ENCODE peak calls at places on chromosomes 2 and 18, in nine cellular contexts. One of them, this sample, is unnamed.

GRCh38 chr2:69119541-69119940 is 106.6 kb downstream of the ANTXR1 start:
- DNase-seq in stimulated activated CD4-positive, alpha-beta T cell treated with anti-CD3 and anti-CD28 coated beads, Interleukin-1b, Interleukin-23, amount 100 ng/mL, for 24 hours: no peak
- DNase-seq in hepatocyte: no peak
- DNase-seq in NCI-H460: no peak
- DNase-seq in effector memory CD4-positive, alpha-beta T cell: no peak
- DNase-seq in T1000: no peak
- DNase-seq in SK-MEL-5: no peak
- DNase-seq in activated CD8-positive, alpha-beta memory T cell treated with anti-CD3 and anti-CD28 coated beads, Interleukin-2, amount 50 U/mL, for 48 hours: no peak
- DNase-seq in fibroblast of the aortic adventitia: no peak
- DNase-seq in this sample: no peak

GRCh38 chr2:212646698-212647097 is 108.1 kb upstream of the ERBB4 start:
- DNase-seq in stimulated activated CD4-positive, alpha-beta T cell treated with anti-CD3 and anti-CD28 coated beads, Interleukin-1b, Interleukin-23, amount 100 ng/mL, for 24 hours: no peak
- DNase-seq in effector memory CD4-positive, alpha-beta T cell: no peak
- DNase-seq in fibroblast of the aortic adventitia: peak
- DNase-seq in NCI-H460: no peak
- DNase-seq in SK-MEL-5: no peak
- DNase-seq in hepatocyte: no peak
- DNase-seq in activated CD8-positive, alpha-beta memory T cell treated with anti-CD3 and anti-CD28 coated beads, Interleukin-2, amount 50 U/mL, for 48 hours: no peak
- DNase-seq in T1000: peak
- DNase-seq in this sample: no peak

GRCh38 chr2:38121481-38121880 is 45.5 kb upstream of the CYP1B1 start:
- DNase-seq in activated CD8-positive, alpha-beta memory T cell treated with anti-CD3 and anti-CD28 coated beads, Interleukin-2, amount 50 U/mL, for 48 hours: no peak
- DNase-seq in stimulated activated CD4-positive, alpha-beta T cell treated with anti-CD3 and anti-CD28 coated beads, Interleukin-1b, Interleukin-23, amount 100 ng/mL, for 24 hours: no peak
- DNase-seq in effector memory CD4-positive, alpha-beta T cell: no peak
- DNase-seq in hepatocyte: no peak
- DNase-seq in T1000: no peak
- DNase-seq in NCI-H460: no peak
- DNase-seq in fibroblast of the aortic adventitia: no peak
- DNase-seq in SK-MEL-5: no peak
- DNase-seq in this sample: no peak

GRCh38 chr2:1744446-1745170 is at the start of gene PXDN:
- DNase-seq in fibroblast of the aortic adventitia: peak
- DNase-seq in activated CD8-positive, alpha-beta memory T cell treated with anti-CD3 and anti-CD28 coated beads, Interleukin-2, amount 50 U/mL, for 48 hours: peak
- DNase-seq in SK-MEL-5: no peak
- DNase-seq in hepatocyte: peak
- DNase-seq in T1000: peak
- DNase-seq in NCI-H460: no peak
- DNase-seq in stimulated activated CD4-positive, alpha-beta T cell treated with anti-CD3 and anti-CD28 coated beads, Interleukin-1b, Interleukin-23, amount 100 ng/mL, for 24 hours: no peak
- DNase-seq in effector memory CD4-positive, alpha-beta T cell: no peak
- DNase-seq in this sample: peak

GRCh38 chr18:36023336-36023735 is 44.0 kb downstream of the RPRD1A start:
- DNase-seq in T1000: no peak
- DNase-seq in activated CD8-positive, alpha-beta memory T cell treated with anti-CD3 and anti-CD28 coated beads, Interleukin-2, amount 50 U/mL, for 48 hours: no peak
- DNase-seq in SK-MEL-5: peak
- DNase-seq in NCI-H460: no peak
- DNase-seq in fibroblast of the aortic adventitia: no peak
- DNase-seq in effector memory CD4-positive, alpha-beta T cell: no peak
- DNase-seq in stimulated activated CD4-positive, alpha-beta T cell treated with anti-CD3 and anti-CD28 coated beads, Interleukin-1b, Interleukin-23, amount 100 ng/mL, for 24 hours: no peak
- DNase-seq in hepatocyte: no peak
- DNase-seq in this sample: no peak

GRCh38 chr2:16763493-16763899 is 97.9 kb upstream of the CYRIA start:
- DNase-seq in SK-MEL-5: no peak
- DNase-seq in NCI-H460: no peak
- DNase-seq in T1000: no peak
- DNase-seq in fibroblast of the aortic adventitia: no peak
- DNase-seq in stimulated activated CD4-positive, alpha-beta T cell treated with anti-CD3 and anti-CD28 coated beads, Interleukin-1b, Interleukin-23, amount 100 ng/mL, for 24 hours: no peak
- DNase-seq in hepatocyte: peak
- DNase-seq in effector memory CD4-positive, alpha-beta T cell: no peak
- DNase-seq in activated CD8-positive, alpha-beta memory T cell treated with anti-CD3 and anti-CD28 coated beads, Interleukin-2, amount 50 U/mL, for 48 hours: no peak
- DNase-seq in this sample: no peak

GRCh38 chr2:241882090-241882625 is 12.6 kb downstream of the RTP5 start:
- DNase-seq in effector memory CD4-positive, alpha-beta T cell: no peak
- DNase-seq in stimulated activated CD4-positive, alpha-beta T cell treated with anti-CD3 and anti-CD28 coated beads, Interleukin-1b, Interleukin-23, amount 100 ng/mL, for 24 hours: peak
- DNase-seq in NCI-H460: peak
- DNase-seq in hepatocyte: no peak
- DNase-seq in activated CD8-positive, alpha-beta memory T cell treated with anti-CD3 and anti-CD28 coated beads, Interleukin-2, amount 50 U/mL, for 48 hours: peak
- DNase-seq in SK-MEL-5: peak
- DNase-seq in T1000: no peak
- DNase-seq in fibroblast of the aortic adventitia: no peak
- DNase-seq in this sample: no peak

GRCh38 chr2:31379747-31380146 is 34.8 kb downstream of the XDH start:
- DNase-seq in T1000: no peak
- DNase-seq in NCI-H460: no peak
- DNase-seq in activated CD8-positive, alpha-beta memory T cell treated with anti-CD3 and anti-CD28 coated beads, Interleukin-2, amount 50 U/mL, for 48 hours: no peak
- DNase-seq in SK-MEL-5: no peak
- DNase-seq in hepatocyte: no peak
- DNase-seq in effector memory CD4-positive, alpha-beta T cell: no peak
- DNase-seq in stimulated activated CD4-positive, alpha-beta T cell treated with anti-CD3 and anti-CD28 coated beads, Interleukin-1b, Interleukin-23, amount 100 ng/mL, for 24 hours: no peak
- DNase-seq in fibroblast of the aortic adventitia: no peak
- DNase-seq in this sample: no peak

GRCh38 chr2:240818543-240819403 is 1.2 kb downstream of the KIF1A start:
- DNase-seq in T1000: no peak
- DNase-seq in activated CD8-positive, alpha-beta memory T cell treated with anti-CD3 and anti-CD28 coated beads, Interleukin-2, amount 50 U/mL, for 48 hours: peak
- DNase-seq in stimulated activated CD4-positive, alpha-beta T cell treated with anti-CD3 and anti-CD28 coated beads, Interleukin-1b, Interleukin-23, amount 100 ng/mL, for 24 hours: no peak
- DNase-seq in fibroblast of the aortic adventitia: no peak
- DNase-seq in SK-MEL-5: no peak
- DNase-seq in effector memory CD4-positive, alpha-beta T cell: no peak
- DNase-seq in NCI-H460: no peak
- DNase-seq in hepatocyte: peak
- DNase-seq in this sample: no peak

GRCh38 chr18:58887613-58887963 is 22.9 kb downstream of the ZNF532 start:
- DNase-seq in T1000: no peak
- DNase-seq in stimulated activated CD4-positive, alpha-beta T cell treated with anti-CD3 and anti-CD28 coated beads, Interleukin-1b, Interleukin-23, amount 100 ng/mL, for 24 hours: no peak
- DNase-seq in fibroblast of the aortic adventitia: peak
- DNase-seq in NCI-H460: no peak
- DNase-seq in hepatocyte: no peak
- DNase-seq in SK-MEL-5: peak
- DNase-seq in activated CD8-positive, alpha-beta memory T cell treated with anti-CD3 and anti-CD28 coated beads, Interleukin-2, amount 50 U/mL, for 48 hours: no peak
- DNase-seq in effector memory CD4-positive, alpha-beta T cell: no peak
- DNase-seq in this sample: no peak

GRCh38 chr2:667332-668000 is 9.7 kb downstream of the TMEM18 start:
- DNase-seq in NCI-H460: peak
- DNase-seq in SK-MEL-5: peak
- DNase-seq in effector memory CD4-positive, alpha-beta T cell: no peak
- DNase-seq in stimulated activated CD4-positive, alpha-beta T cell treated with anti-CD3 and anti-CD28 coated beads, Interleukin-1b, Interleukin-23, amount 100 ng/mL, for 24 hours: no peak
- DNase-seq in hepatocyte: peak
- DNase-seq in T1000: no peak
- DNase-seq in fibroblast of the aortic adventitia: peak
- DNase-seq in activated CD8-positive, alpha-beta memory T cell treated with anti-CD3 and anti-CD28 coated beads, Interleukin-2, amount 50 U/mL, for 48 hours: no peak
- DNase-seq in this sample: no peak

GRCh38 chr2:200086911-200087310 is 131.5 kb downstream of the MAIP1 start:
- DNase-seq in effector memory CD4-positive, alpha-beta T cell: no peak
- DNase-seq in fibroblast of the aortic adventitia: no peak
- DNase-seq in SK-MEL-5: no peak
- DNase-seq in T1000: no peak
- DNase-seq in activated CD8-positive, alpha-beta memory T cell treated with anti-CD3 and anti-CD28 coated beads, Interleukin-2, amount 50 U/mL, for 48 hours: no peak
- DNase-seq in NCI-H460: no peak
- DNase-seq in stimulated activated CD4-positive, alpha-beta T cell treated with anti-CD3 and anti-CD28 coated beads, Interleukin-1b, Interleukin-23, amount 100 ng/mL, for 24 hours: no peak
- DNase-seq in hepatocyte: peak
- DNase-seq in this sample: no peak

GRCh38 chr2:192288290-192288689 is 93.6 kb upstream of the TMEFF2 start:
- DNase-seq in T1000: no peak
- DNase-seq in SK-MEL-5: no peak
- DNase-seq in hepatocyte: peak
- DNase-seq in NCI-H460: no peak
- DNase-seq in activated CD8-positive, alpha-beta memory T cell treated with anti-CD3 and anti-CD28 coated beads, Interleukin-2, amount 50 U/mL, for 48 hours: no peak
- DNase-seq in fibroblast of the aortic adventitia: no peak
- DNase-seq in effector memory CD4-positive, alpha-beta T cell: no peak
- DNase-seq in stimulated activated CD4-positive, alpha-beta T cell treated with anti-CD3 and anti-CD28 coated beads, Interleukin-1b, Interleukin-23, amount 100 ng/mL, for 24 hours: no peak
- DNase-seq in this sample: no peak

GRCh38 chr2:154952346-154953010 is 254.0 kb downstream of the KCNJ3 start:
- DNase-seq in T1000: no peak
- DNase-seq in stimulated activated CD4-positive, alpha-beta T cell treated with anti-CD3 and anti-CD28 coated beads, Interleukin-1b, Interleukin-23, amount 100 ng/mL, for 24 hours: no peak
- DNase-seq in activated CD8-positive, alpha-beta memory T cell treated with anti-CD3 and anti-CD28 coated beads, Interleukin-2, amount 50 U/mL, for 48 hours: no peak
- DNase-seq in hepatocyte: no peak
- DNase-seq in effector memory CD4-positive, alpha-beta T cell: no peak
- DNase-seq in SK-MEL-5: no peak
- DNase-seq in fibroblast of the aortic adventitia: no peak
- DNase-seq in NCI-H460: no peak
- DNase-seq in this sample: no peak

GRCh38 chr18:36419913-36420531 is 122.5 kb downstream of the FHOD3 start:
- DNase-seq in activated CD8-positive, alpha-beta memory T cell treated with anti-CD3 and anti-CD28 coated beads, Interleukin-2, amount 50 U/mL, for 48 hours: no peak
- DNase-seq in NCI-H460: peak
- DNase-seq in stimulated activated CD4-positive, alpha-beta T cell treated with anti-CD3 and anti-CD28 coated beads, Interleukin-1b, Interleukin-23, amount 100 ng/mL, for 24 hours: no peak
- DNase-seq in effector memory CD4-positive, alpha-beta T cell: no peak
- DNase-seq in fibroblast of the aortic adventitia: peak
- DNase-seq in hepatocyte: peak
- DNase-seq in T1000: no peak
- DNase-seq in SK-MEL-5: peak
- DNase-seq in this sample: no peak

GRCh38 chr2:31233741-31234689 is at the start of gene EHD3:
- DNase-seq in effector memory CD4-positive, alpha-beta T cell: peak
- DNase-seq in activated CD8-positive, alpha-beta memory T cell treated with anti-CD3 and anti-CD28 coated beads, Interleukin-2, amount 50 U/mL, for 48 hours: peak
- DNase-seq in fibroblast of the aortic adventitia: peak
- DNase-seq in NCI-H460: peak
- DNase-seq in stimulated activated CD4-positive, alpha-beta T cell treated with anti-CD3 and anti-CD28 coated beads, Interleukin-1b, Interleukin-23, amount 100 ng/mL, for 24 hours: peak
- DNase-seq in hepatocyte: peak
- DNase-seq in SK-MEL-5: peak
- DNase-seq in T1000: peak
- DNase-seq in this sample: peak

GRCh38 chr2:199439542-199439941 is 18.2 kb downstream of the SATB2 start:
- DNase-seq in activated CD8-positive, alpha-beta memory T cell treated with anti-CD3 and anti-CD28 coated beads, Interleukin-2, amount 50 U/mL, for 48 hours: no peak
- DNase-seq in SK-MEL-5: no peak
- DNase-seq in hepatocyte: no peak
- DNase-seq in effector memory CD4-positive, alpha-beta T cell: no peak
- DNase-seq in fibroblast of the aortic adventitia: no peak
- DNase-seq in NCI-H460: no peak
- DNase-seq in stimulated activated CD4-positive, alpha-beta T cell treated with anti-CD3 and anti-CD28 coated beads, Interleukin-1b, Interleukin-23, amount 100 ng/mL, for 24 hours: no peak
- DNase-seq in T1000: no peak
- DNase-seq in this sample: no peak

GRCh38 chr2:177772529-177772928 is 300.0 kb downstream of the PDE11A start:
- DNase-seq in NCI-H460: no peak
- DNase-seq in T1000: no peak
- DNase-seq in hepatocyte: peak
- DNase-seq in stimulated activated CD4-positive, alpha-beta T cell treated with anti-CD3 and anti-CD28 coated beads, Interleukin-1b, Interleukin-23, amount 100 ng/mL, for 24 hours: no peak
- DNase-seq in activated CD8-positive, alpha-beta memory T cell treated with anti-CD3 and anti-CD28 coated beads, Interleukin-2, amount 50 U/mL, for 48 hours: no peak
- DNase-seq in SK-MEL-5: peak
- DNase-seq in fibroblast of the aortic adventitia: peak
- DNase-seq in effector memory CD4-positive, alpha-beta T cell: no peak
- DNase-seq in this sample: no peak

GRCh38 chr18:55404136-55404810 is 183.7 kb downstream of the TCF4 start:
- DNase-seq in fibroblast of the aortic adventitia: no peak
- DNase-seq in effector memory CD4-positive, alpha-beta T cell: no peak
- DNase-seq in hepatocyte: no peak
- DNase-seq in activated CD8-positive, alpha-beta memory T cell treated with anti-CD3 and anti-CD28 coated beads, Interleukin-2, amount 50 U/mL, for 48 hours: no peak
- DNase-seq in SK-MEL-5: no peak
- DNase-seq in T1000: no peak
- DNase-seq in NCI-H460: no peak
- DNase-seq in stimulated activated CD4-positive, alpha-beta T cell treated with anti-CD3 and anti-CD28 coated beads, Interleukin-1b, Interleukin-23, amount 100 ng/mL, for 24 hours: no peak
- DNase-seq in this sample: no peak

GRCh38 chr2:173664520-173664919 is 300.7 kb downstream of the SP3 start:
- DNase-seq in fibroblast of the aortic adventitia: no peak
- DNase-seq in stimulated activated CD4-positive, alpha-beta T cell treated with anti-CD3 and anti-CD28 coated beads, Interleukin-1b, Interleukin-23, amount 100 ng/mL, for 24 hours: no peak
- DNase-seq in T1000: no peak
- DNase-seq in SK-MEL-5: no peak
- DNase-seq in NCI-H460: no peak
- DNase-seq in hepatocyte: no peak
- DNase-seq in activated CD8-positive, alpha-beta memory T cell treated with anti-CD3 and anti-CD28 coated beads, Interleukin-2, amount 50 U/mL, for 48 hours: no peak
- DNase-seq in effector memory CD4-positive, alpha-beta T cell: no peak
- DNase-seq in this sample: no peak

GRCh38 chr2:238720232-238720672 is 127.6 kb upstream of the TWIST2 start:
- DNase-seq in hepatocyte: peak
- DNase-seq in activated CD8-positive, alpha-beta memory T cell treated with anti-CD3 and anti-CD28 coated beads, Interleukin-2, amount 50 U/mL, for 48 hours: peak
- DNase-seq in fibroblast of the aortic adventitia: peak
- DNase-seq in SK-MEL-5: peak
- DNase-seq in effector memory CD4-positive, alpha-beta T cell: no peak
- DNase-seq in T1000: peak
- DNase-seq in stimulated activated CD4-positive, alpha-beta T cell treated with anti-CD3 and anti-CD28 coated beads, Interleukin-1b, Interleukin-23, amount 100 ng/mL, for 24 hours: peak
- DNase-seq in NCI-H460: peak
- DNase-seq in this sample: peak

GRCh38 chr2:225765845-225766244 is 366.3 kb downstream of the NYAP2 start:
- DNase-seq in effector memory CD4-positive, alpha-beta T cell: no peak
- DNase-seq in activated CD8-positive, alpha-beta memory T cell treated with anti-CD3 and anti-CD28 coated beads, Interleukin-2, amount 50 U/mL, for 48 hours: no peak
- DNase-seq in hepatocyte: no peak
- DNase-seq in fibroblast of the aortic adventitia: no peak
- DNase-seq in SK-MEL-5: no peak
- DNase-seq in stimulated activated CD4-positive, alpha-beta T cell treated with anti-CD3 and anti-CD28 coated beads, Interleukin-1b, Interleukin-23, amount 100 ng/mL, for 24 hours: no peak
- DNase-seq in T1000: no peak
- DNase-seq in NCI-H460: no peak
- DNase-seq in this sample: no peak

GRCh38 chr18:22276334-22276713 is 106.9 kb downstream of the GATA6 start:
- DNase-seq in T1000: no peak
- DNase-seq in effector memory CD4-positive, alpha-beta T cell: no peak
- DNase-seq in stimulated activated CD4-positive, alpha-beta T cell treated with anti-CD3 and anti-CD28 coated beads, Interleukin-1b, Interleukin-23, amount 100 ng/mL, for 24 hours: no peak
- DNase-seq in activated CD8-positive, alpha-beta memory T cell treated with anti-CD3 and anti-CD28 coated beads, Interleukin-2, amount 50 U/mL, for 48 hours: no peak
- DNase-seq in fibroblast of the aortic adventitia: no peak
- DNase-seq in NCI-H460: no peak
- DNase-seq in SK-MEL-5: no peak
- DNase-seq in hepatocyte: no peak
- DNase-seq in this sample: no peak

GRCh38 chr2:205245652-205246051 is 436.6 kb upstream of the NRP2 start:
- DNase-seq in T1000: no peak
- DNase-seq in activated CD8-positive, alpha-beta memory T cell treated with anti-CD3 and anti-CD28 coated beads, Interleukin-2, amount 50 U/mL, for 48 hours: no peak
- DNase-seq in NCI-H460: no peak
- DNase-seq in effector memory CD4-positive, alpha-beta T cell: no peak
- DNase-seq in SK-MEL-5: no peak
- DNase-seq in stimulated activated CD4-positive, alpha-beta T cell treated with anti-CD3 and anti-CD28 coated beads, Interleukin-1b, Interleukin-23, amount 100 ng/mL, for 24 hours: no peak
- DNase-seq in hepatocyte: no peak
- DNase-seq in fibroblast of the aortic adventitia: peak
- DNase-seq in this sample: no peak

GRCh38 chr2:235710933-235711332 is 217.1 kb downstream of the AGAP1 start:
- DNase-seq in T1000: no peak
- DNase-seq in stimulated activated CD4-positive, alpha-beta T cell treated with anti-CD3 and anti-CD28 coated beads, Interleukin-1b, Interleukin-23, amount 100 ng/mL, for 24 hours: no peak
- DNase-seq in NCI-H460: no peak
- DNase-seq in hepatocyte: no peak
- DNase-seq in effector memory CD4-positive, alpha-beta T cell: no peak
- DNase-seq in SK-MEL-5: no peak
- DNase-seq in fibroblast of the aortic adventitia: no peak
- DNase-seq in activated CD8-positive, alpha-beta memory T cell treated with anti-CD3 and anti-CD28 coated beads, Interleukin-2, amount 50 U/mL, for 48 hours: no peak
- DNase-seq in this sample: no peak

GRCh38 chr2:106191511-106192016 is 2.5 kb downstream of the UXS1 start:
- DNase-seq in activated CD8-positive, alpha-beta memory T cell treated with anti-CD3 and anti-CD28 coated beads, Interleukin-2, amount 50 U/mL, for 48 hours: no peak
- DNase-seq in NCI-H460: no peak
- DNase-seq in effector memory CD4-positive, alpha-beta T cell: no peak
- DNase-seq in hepatocyte: no peak
- DNase-seq in T1000: no peak
- DNase-seq in stimulated activated CD4-positive, alpha-beta T cell treated with anti-CD3 and anti-CD28 coated beads, Interleukin-1b, Interleukin-23, amount 100 ng/mL, for 24 hours: no peak
- DNase-seq in SK-MEL-5: no peak
- DNase-seq in fibroblast of the aortic adventitia: no peak
- DNase-seq in this sample: no peak

GRCh38 chr2:234107861-234108260 is 57.4 kb downstream of the SPP2 start:
- DNase-seq in T1000: no peak
- DNase-seq in SK-MEL-5: no peak
- DNase-seq in NCI-H460: no peak
- DNase-seq in effector memory CD4-positive, alpha-beta T cell: no peak
- DNase-seq in hepatocyte: no peak
- DNase-seq in stimulated activated CD4-positive, alpha-beta T cell treated with anti-CD3 and anti-CD28 coated beads, Interleukin-1b, Interleukin-23, amount 100 ng/mL, for 24 hours: no peak
- DNase-seq in fibroblast of the aortic adventitia: no peak
- DNase-seq in activated CD8-positive, alpha-beta memory T cell treated with anti-CD3 and anti-CD28 coated beads, Interleukin-2, amount 50 U/mL, for 48 hours: no peak
- DNase-seq in this sample: no peak

GRCh38 chr2:28199995-28200394 is 192.7 kb upstream of the FOSL2 start:
- DNase-seq in effector memory CD4-positive, alpha-beta T cell: no peak
- DNase-seq in hepatocyte: no peak
- DNase-seq in fibroblast of the aortic adventitia: no peak
- DNase-seq in stimulated activated CD4-positive, alpha-beta T cell treated with anti-CD3 and anti-CD28 coated beads, Interleukin-1b, Interleukin-23, amount 100 ng/mL, for 24 hours: no peak
- DNase-seq in activated CD8-positive, alpha-beta memory T cell treated with anti-CD3 and anti-CD28 coated beads, Interleukin-2, amount 50 U/mL, for 48 hours: no peak
- DNase-seq in T1000: no peak
- DNase-seq in NCI-H460: no peak
- DNase-seq in SK-MEL-5: no peak
- DNase-seq in this sample: no peak

GRCh38 chr2:181891966-181892794 is 650 bp downstream of the ITPRID2 start:
- DNase-seq in activated CD8-positive, alpha-beta memory T cell treated with anti-CD3 and anti-CD28 coated beads, Interleukin-2, amount 50 U/mL, for 48 hours: peak
- DNase-seq in NCI-H460: peak
- DNase-seq in SK-MEL-5: peak
- DNase-seq in fibroblast of the aortic adventitia: peak
- DNase-seq in T1000: peak
- DNase-seq in stimulated activated CD4-positive, alpha-beta T cell treated with anti-CD3 and anti-CD28 coated beads, Interleukin-1b, Interleukin-23, amount 100 ng/mL, for 24 hours: peak
- DNase-seq in effector memory CD4-positive, alpha-beta T cell: peak
- DNase-seq in hepatocyte: peak
- DNase-seq in this sample: peak

GRCh38 chr2:28588231-28588725 is 92.4 kb downstream of the PLB1 start:
- DNase-seq in NCI-H460: no peak
- DNase-seq in SK-MEL-5: no peak
- DNase-seq in T1000: no peak
- DNase-seq in hepatocyte: no peak
- DNase-seq in stimulated activated CD4-positive, alpha-beta T cell treated with anti-CD3 and anti-CD28 coated beads, Interleukin-1b, Interleukin-23, amount 100 ng/mL, for 24 hours: no peak
- DNase-seq in fibroblast of the aortic adventitia: no peak
- DNase-seq in effector memory CD4-positive, alpha-beta T cell: no peak
- DNase-seq in activated CD8-positive, alpha-beta memory T cell treated with anti-CD3 and anti-CD28 coated beads, Interleukin-2, amount 50 U/mL, for 48 hours: no peak
- DNase-seq in this sample: no peak

GRCh38 chr2:29063646-29064372 is 10.5 kb downstream of the PCARE start:
- DNase-seq in stimulated activated CD4-positive, alpha-beta T cell treated with anti-CD3 and anti-CD28 coated beads, Interleukin-1b, Interleukin-23, amount 100 ng/mL, for 24 hours: no peak
- DNase-seq in hepatocyte: no peak
- DNase-seq in SK-MEL-5: peak
- DNase-seq in NCI-H460: no peak
- DNase-seq in effector memory CD4-positive, alpha-beta T cell: no peak
- DNase-seq in activated CD8-positive, alpha-beta memory T cell treated with anti-CD3 and anti-CD28 coated beads, Interleukin-2, amount 50 U/mL, for 48 hours: peak
- DNase-seq in fibroblast of the aortic adventitia: peak
- DNase-seq in T1000: no peak
- DNase-seq in this sample: no peak